ENCODE peak calls at places on chromosomes 11 and 22, in seven cellular contexts. I, K, U, B, Z, P and J are unnamed samples.

GRCh38 chr11:121557348-121557747 is 104.6 kb upstream of the SORL1-AS1 start:
- DNase-seq in I (no peak), K (no peak), U (no peak), B (no peak), Z (no peak), P (no peak), J (no peak)

GRCh38 chr11:65225284-65226102 is 36.3 kb upstream of the POLA2 start:
- DNase-seq in I (no peak), K (peak; percentile 22), U (peak; percentile 72), B (peak; percentile 88), Z (peak; percentile 50), P (peak; percentile 74), J (peak; percentile 88)

GRCh38 chr22:41862530-41863266 is 29.8 kb downstream of the SREBF2 start:
- DNase-seq in I (peak; percentile 85), K (no peak), U (peak; percentile 20), B (no peak), Z (no peak), P (no peak), J (no peak)

GRCh38 chr11:23211221-23211620 is 350.9 kb upstream of the CCDC179 start:
- DNase-seq in I (no peak), K (no peak), U (no peak), B (no peak), Z (no peak), P (no peak), J (no peak)

GRCh38 chr11:66187453-66187852 is 81.0 kb upstream of the RAB1B start:
- DNase-seq in I (no peak), K (no peak), U (no peak), B (no peak), Z (no peak), P (no peak), J (no peak)

GRCh38 chr22:24894998-24895397 is 51.5 kb downstream of the LHFPL7 start:
- DNase-seq in I (peak; percentile 12), K (no peak), U (peak; percentile 36), B (peak; percentile 32), Z (no peak), P (no peak), J (peak; percentile 68)

GRCh38 chr11:115919341-115920086 is 415.3 kb upstream of the CADM1 start:
- DNase-seq in I (no peak), K (no peak), U (no peak), B (no peak), Z (no peak), P (no peak), J (no peak)

GRCh38 chr11:67640758-67641113 is 1.2 kb upstream of the TBX10 start:
- DNase-seq in I (no peak), K (no peak), U (no peak), B (no peak), Z (no peak), P (peak; percentile 52), J (no peak)

GRCh38 chr22:44444341-44445306 is 53.4 kb downstream of the RTL6 start:
- DNase-seq in I (no peak), K (no peak), U (no peak), B (peak; percentile 68), Z (no peak), P (peak; percentile 49), J (peak; percentile 11)

GRCh38 chr22:30870451-30871345 is 97.9 kb downstream of the MORC2 start:
- DNase-seq in I (no peak), K (no peak), U (no peak), B (no peak), Z (no peak), P (no peak), J (peak; percentile 60)

GRCh38 chr11:37786214-37786755 is 1188.2 kb upstream of the RAG2 start:
- DNase-seq in I (no peak), K (no peak), U (no peak), B (no peak), Z (no peak), P (no peak), J (no peak)

GRCh38 chr22:40685406-40685805 is 6.1 kb downstream of the MCHR1 start:
- DNase-seq in I (no peak), K (no peak), U (no peak), B (no peak), Z (no peak), P (no peak), J (no peak)

GRCh38 chr11:116576523-116576922 is 196.3 kb downstream of the BUD13 start:
- DNase-seq in I (no peak), K (no peak), U (peak; percentile 18), B (no peak), Z (no peak), P (no peak), J (no peak)

GRCh38 chr11:123145220-123145619 is 49.8 kb downstream of the CLMP start:
- DNase-seq in I (peak; percentile 72), K (no peak), U (peak; percentile 97), B (no peak), Z (no peak), P (no peak), J (no peak)

GRCh38 chr11:1303973-1304372 is 5.5 kb downstream of the TOLLIP start:
- DNase-seq in I (no peak), K (no peak), U (no peak), B (no peak), Z (no peak), P (peak; percentile 33), J (no peak)

GRCh38 chr11:128936546-128937275 is 6.0 kb downstream of the TP53AIP1 start:
- DNase-seq in I (peak; percentile 66), K (no peak), U (no peak), B (peak; percentile 94), Z (no peak), P (no peak), J (no peak)

GRCh38 chr11:33699515-33700424 is 856 bp downstream of the C11orf91 start:
- DNase-seq in I (no peak), K (no peak), U (no peak), B (no peak), Z (no peak), P (no peak), J (no peak)

GRCh38 chr22:46708766-46709330 is 29.2 kb downstream of the CERK start:
- DNase-seq in I (no peak), K (no peak), U (no peak), B (no peak), Z (no peak), P (no peak), J (peak; percentile 64)

GRCh38 chr22:20324139-20324516 is 4.3 kb upstream of the DGCR6L start:
- DNase-seq in I (no peak), K (no peak), U (peak; percentile 23), B (no peak), Z (no peak), P (peak; percentile 14), J (no peak)

GRCh38 chr11:17775507-17776212 is 41.1 kb downstream of the KCNC1 start:
- DNase-seq in I (no peak), K (no peak), U (no peak), B (no peak), Z (no peak), P (no peak), J (no peak)

GRCh38 chr11:8006349-8006977 is 19.3 kb downstream of the EIF3F start:
- DNase-seq in I (peak; percentile 43), K (no peak), U (peak; percentile 82), B (peak; percentile 92), Z (peak; percentile 19), P (peak; percentile 74), J (no peak)

GRCh38 chr11:22337571-22338464 is at the start of gene SLC17A6:
- DNase-seq in I (peak; percentile 95), K (no peak), U (peak; percentile 13), B (peak; percentile 92), Z (no peak), P (peak; percentile 63), J (no peak)

GRCh38 chr11:1298695-1299492 is 10.5 kb downstream of the TOLLIP start:
- DNase-seq in I (peak; percentile 1), K (no peak), U (peak; percentile 90), B (peak; percentile 46), Z (no peak), P (peak; percentile 49), J (peak; percentile 90)

GRCh38 chr22:30867746-30868662 is 100.6 kb downstream of the MORC2 start:
- DNase-seq in I (no peak), K (no peak), U (no peak), B (no peak), Z (no peak), P (no peak), J (peak; percentile 19)

GRCh38 chr11:62125881-62126280 is 2.1 kb downstream of the INCENP start:
- DNase-seq in I (no peak), K (no peak), U (no peak), B (no peak), Z (no peak), P (no peak), J (no peak)

GRCh38 chr11:64542172-64543125 is 48.6 kb upstream of the SLC22A12 start:
- DNase-seq in I (no peak), K (no peak), U (no peak), B (no peak), Z (no peak), P (no peak), J (no peak)

GRCh38 chr22:24156146-24156914 is 25.0 kb upstream of the SUSD2 start:
- DNase-seq in I (peak; percentile 26), K (no peak), U (peak; percentile 48), B (peak; percentile 59), Z (peak; percentile 46), P (no peak), J (peak; percentile 89)

GRCh38 chr11:69664901-69665300 is 10.3 kb downstream of the LTO1 start:
- DNase-seq in I (no peak), K (no peak), U (no peak), B (no peak), Z (no peak), P (peak; percentile 28), J (no peak)

GRCh38 chr22:30386960-30387848 is at the start of gene RNF215:
- DNase-seq in I (peak; percentile 77), K (peak; percentile 59), U (peak; percentile 95), B (peak; percentile 97), Z (peak; percentile 71), P (peak; percentile 94), J (peak; percentile 83)

GRCh38 chr11:16917941-16918340 is 96.3 kb downstream of the PLEKHA7 start:
- DNase-seq in I (no peak), K (no peak), U (no peak), B (no peak), Z (no peak), P (no peak), J (no peak)

GRCh38 chr11:68792400-68792955 is 41.2 kb upstream of the TESMIN start:
- DNase-seq in I (no peak), K (no peak), U (no peak), B (no peak), Z (no peak), P (no peak), J (no peak)

GRCh38 chr22:31288496-31289235 is 3.6 kb downstream of the PIK3IP1 start:
- DNase-seq in I (no peak), K (no peak), U (no peak), B (no peak), Z (no peak), P (no peak), J (no peak)

GRCh38 chr11:120878781-120879180 is 145.1 kb upstream of the TBCEL start:
- DNase-seq in I (no peak), K (no peak), U (no peak), B (no peak), Z (no peak), P (no peak), J (no peak)

GRCh38 chr22:35622132-35622913 is 5.2 kb upstream of the MB start:
- DNase-seq in I (peak; percentile 21), K (no peak), U (no peak), B (peak; percentile 38), Z (no peak), P (no peak), J (no peak)

GRCh38 chr11:64206457-64207246 is at the start of gene FERMT3:
- DNase-seq in I (no peak), K (peak; percentile 44), U (no peak), B (no peak), Z (peak; percentile 57), P (no peak), J (peak; percentile 85)

GRCh38 chr11:15216678-15217077 is 102.0 kb downstream of the INSC start:
- DNase-seq in I (no peak), K (no peak), U (no peak), B (peak; percentile 52), Z (no peak), P (no peak), J (no peak)

GRCh38 chr11:86116386-86116726 is 47.5 kb upstream of the PICALM start:
- DNase-seq in I (no peak), K (no peak), U (peak; percentile 42), B (no peak), Z (peak; percentile 4), P (no peak), J (no peak)

GRCh38 chr11:2466869-2467694 is 22.3 kb downstream of the KCNQ1 start:
- DNase-seq in I (no peak), K (peak; percentile 36), U (no peak), B (no peak), Z (peak; percentile 26), P (no peak), J (no peak)